ENCODE peak calls at places on chromosomes 11 and 22, in five cellular contexts. F, Y, A, G and X are unnamed samples. For H3K4me1, the result is how much of the 10 kb centered on the place peaks cover.

GRCh38 chr22:46068908-46069481 is 81.3 kb upstream of the PPARA start:
- DNase-seq in A (peak), Y (peak), F (peak), G (peak), X (peak)

GRCh38 chr11:65355013-65355775 is 643 bp downstream of the TIGD3 start:
- DNase-seq in G (peak), Y (peak), F (peak), A (peak), X (no peak)

GRCh38 chr11:58742981-58743880 is 11.5 kb upstream of the GLYAT start:
- DNase-seq in F (no peak), Y (peak), A (no peak), G (no peak), X (no peak)

GRCh38 chr11:26976389-26976788 is 17.5 kb upstream of the FIBIN start:
- DNase-seq in F (no peak), G (peak), Y (no peak), A (no peak), X (no peak)

GRCh38 chr11:57482782-57483569 is 22.6 kb downstream of the RTN4RL2 start:
- DNase-seq in F (no peak), Y (peak), G (peak), A (peak), X (peak)

GRCh38 chr11:10314199-10315072 is 9.6 kb downstream of the ADM start:
- DNase-seq in F (no peak), G (peak), Y (peak), A (no peak), X (no peak)

GRCh38 chr11:120512727-120513435 is 1.3 kb downstream of the GRIK4 start:
- DNase-seq in G (peak), F (no peak), A (no peak), Y (no peak), X (no peak)

GRCh38 chr22:22934543-22935055 is 47.0 kb downstream of the IGLL5 start:
- DNase-seq in Y (peak), F (no peak), A (no peak), G (no peak), X (no peak)

GRCh38 chr11:20311444-20311843 is 52.1 kb upstream of the HTATIP2 start:
- DNase-seq in G (no peak), A (no peak), Y (no peak), F (no peak), X (no peak)

GRCh38 chr22:37203354-37204044 is 8.8 kb downstream of the SSTR3 start:
- DNase-seq in Y (no peak), A (no peak), F (peak), G (no peak), X (no peak)

GRCh38 chr22:49633010-49633324 is 194.7 kb downstream of the BRD1 start:
- DNase-seq in G (no peak), F (no peak), Y (no peak), A (no peak), X (peak)

GRCh38 chr22:39306456-39307361 is 12.7 kb downstream of the RPL3 start:
- DNase-seq in G (peak), A (no peak), Y (peak), F (peak), X (no peak)

GRCh38 chr11:10930224-10930960 is 72.5 kb upstream of the ZBED5 start:
- DNase-seq in Y (no peak), G (peak), A (peak), F (no peak), X (no peak)

GRCh38 chr11:6746086-6746618 is 25.6 kb downstream of the OR2AG2 start:
- DNase-seq in A (no peak), F (peak), G (no peak), Y (peak), X (no peak)

GRCh38 chr11:11929920-11930319 is 78.5 kb downstream of the DKK3 start:
- DNase-seq in A (no peak), F (no peak), Y (no peak), G (no peak), X (no peak)

GRCh38 chr11:101126551-101127347 is 2.9 kb downstream of the PGR start:
- DNase-seq in F (peak), A (peak), G (no peak), Y (no peak), X (peak)

GRCh38 chr22:42281706-42282251 is 11.3 kb upstream of the TCF20 start:
- DNase-seq in Y (no peak), F (no peak), G (no peak), A (no peak), X (peak)

GRCh38 chr11:133942594-133942993 is 14.2 kb downstream of the IGSF9B start:
- DNase-seq in G (no peak), A (no peak), F (no peak), Y (no peak), X (no peak)
- H3K4me3 ChIP-seq in G (no peak), A (no peak), F (no peak), Y (no peak), X (no peak)

DNA sequence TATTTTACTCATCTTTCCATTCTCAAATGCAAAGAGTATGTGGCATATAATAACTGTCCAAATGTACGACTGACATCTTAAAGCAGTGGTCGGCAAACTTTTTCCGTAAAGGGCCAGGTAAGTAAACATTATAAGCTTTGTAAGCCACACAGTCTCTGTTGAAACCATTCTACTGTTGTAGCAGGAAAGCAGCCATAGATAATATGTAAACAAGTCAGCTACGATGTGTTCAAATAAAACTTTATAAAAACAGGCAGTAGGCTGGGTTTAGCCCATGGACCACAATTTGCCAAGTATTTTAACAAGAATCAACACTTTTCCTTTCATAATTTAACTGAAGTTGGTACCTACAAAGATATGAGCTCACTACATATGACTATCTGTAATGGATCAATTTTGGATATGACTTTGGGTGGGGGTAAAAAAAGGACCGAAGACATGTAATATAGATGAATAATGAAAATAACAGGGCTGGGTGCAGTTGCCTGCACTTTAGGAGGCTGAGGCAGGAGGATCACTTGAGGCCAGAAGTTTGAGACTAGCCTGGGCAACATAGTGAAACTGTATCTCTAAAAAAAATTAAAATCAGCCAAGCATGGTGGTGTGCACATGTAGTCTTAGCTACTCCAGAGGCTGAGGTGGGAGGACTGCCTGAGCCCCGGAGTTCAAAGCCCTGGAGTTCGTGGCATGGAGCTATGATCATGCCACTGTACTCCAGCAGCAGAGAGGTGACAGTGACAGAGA is 5.7 kb downstream of the RDX start:
- DNase-seq in F (no peak), G (no peak), Y (no peak), A (no peak), X (no peak)
- H3K4me1 ChIP-seq in F (under half), G (under half), Y (under half), A (half or more), X (under half)

GRCh38 chr11:92954003-92954402 is 15.4 kb upstream of the MTNR1B start:
- DNase-seq in G (no peak), Y (no peak), A (no peak), F (no peak), X (no peak)
- H3K27ac ChIP-seq in G (no peak), Y (no peak), A (no peak), F (no peak), X (no peak)

DNA sequence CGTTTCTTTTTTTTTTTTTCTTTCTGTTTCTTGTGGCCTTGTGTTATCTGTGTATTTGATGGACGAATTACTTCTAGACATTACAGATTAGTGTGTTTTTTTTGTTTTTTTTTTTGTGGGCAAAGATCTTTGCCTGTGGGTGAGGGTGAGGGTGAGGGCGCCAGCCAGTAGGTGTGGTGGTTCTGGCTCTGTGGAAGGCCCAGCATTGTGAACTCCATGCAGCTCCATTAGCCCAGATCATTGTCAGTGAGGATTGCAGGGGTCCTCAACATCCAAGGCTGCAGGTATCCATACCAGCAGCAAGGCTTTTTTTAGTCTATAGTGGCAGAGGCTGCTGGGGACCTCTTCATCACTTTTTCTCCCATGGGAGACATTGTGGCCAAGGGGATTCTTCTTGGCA is 13.7 kb downstream of the BIRC2 start:
- DNase-seq in Y (no peak), G (no peak), A (no peak), F (no peak), X (no peak)
- H3K4me3 ChIP-seq in Y (no peak), G (no peak), A (no peak), F (no peak), X (no peak)